ENCODE peak calls at places on chromosomes 5 and 9, in six cellular contexts. I is lung, B is prostate gland, T is keratinocyte, Y is BE2C, M is DND-41. U is an unnamed sample.

GRCh38 chr9:105438136-105438839 is 9.5 kb upstream of the FSD1L start:
- DNase-seq in I (no peak), B (no peak), T (no peak), Y (no peak), M (no peak), U (no peak)

GRCh38 chr5:141532726-141533125 is 43.8 kb downstream of the PCDHGC5 start:
- DNase-seq in I (no peak), B (no peak), T (no peak), Y (no peak), M (no peak), U (no peak)

GRCh38 chr5:142881076-142881466 is 110.9 kb downstream of the ARHGAP26 start:
- DNase-seq in I (peak; percentile 51), B (no peak), T (no peak), Y (no peak), M (no peak), U (no peak)

GRCh38 chr5:56037531-56038010 is 42.8 kb upstream of the IL6ST start:
- DNase-seq in I (no peak), B (no peak), T (no peak), Y (no peak), M (no peak), U (no peak)

GRCh38 chr5:140869555-140869886 is 764 bp downstream of the PCDHA11 start:
- DNase-seq in I (no peak), B (no peak), T (no peak), Y (no peak), M (no peak), U (no peak)

GRCh38 chr9:129868033-129868395 is 32.8 kb downstream of the USP20 start:
- DNase-seq in I (no peak), B (no peak), T (no peak), Y (no peak), M (no peak), U (no peak)

GRCh38 chr9:138033950-138034349 is 156.4 kb downstream of the CACNA1B start:
- DNase-seq in I (no peak), B (no peak), T (no peak), Y (no peak), M (no peak), U (no peak)

GRCh38 chr5:9851458-9851857 is 221.3 kb upstream of the TAS2R1 start:
- DNase-seq in I (no peak), B (no peak), T (no peak), Y (peak; percentile 24), M (no peak), U (no peak)

GRCh38 chr9:134357631-134358025 is 31.4 kb downstream of the RXRA start:
- DNase-seq in I (no peak), B (no peak), T (no peak), Y (no peak), M (no peak), U (no peak)
- H3K4me1 ChIP-seq in I (peaks cover 21% of the 10 kb centered on the region), B (peaks cover 84% of the 10 kb centered on the region), T (peaks cover 86% of the 10 kb centered on the region), Y (peaks cover 37% of the 10 kb centered on the region), M (no peaks in the 10 kb centered on the region), U (peaks cover 100% of the 10 kb centered on the region)

DNA sequence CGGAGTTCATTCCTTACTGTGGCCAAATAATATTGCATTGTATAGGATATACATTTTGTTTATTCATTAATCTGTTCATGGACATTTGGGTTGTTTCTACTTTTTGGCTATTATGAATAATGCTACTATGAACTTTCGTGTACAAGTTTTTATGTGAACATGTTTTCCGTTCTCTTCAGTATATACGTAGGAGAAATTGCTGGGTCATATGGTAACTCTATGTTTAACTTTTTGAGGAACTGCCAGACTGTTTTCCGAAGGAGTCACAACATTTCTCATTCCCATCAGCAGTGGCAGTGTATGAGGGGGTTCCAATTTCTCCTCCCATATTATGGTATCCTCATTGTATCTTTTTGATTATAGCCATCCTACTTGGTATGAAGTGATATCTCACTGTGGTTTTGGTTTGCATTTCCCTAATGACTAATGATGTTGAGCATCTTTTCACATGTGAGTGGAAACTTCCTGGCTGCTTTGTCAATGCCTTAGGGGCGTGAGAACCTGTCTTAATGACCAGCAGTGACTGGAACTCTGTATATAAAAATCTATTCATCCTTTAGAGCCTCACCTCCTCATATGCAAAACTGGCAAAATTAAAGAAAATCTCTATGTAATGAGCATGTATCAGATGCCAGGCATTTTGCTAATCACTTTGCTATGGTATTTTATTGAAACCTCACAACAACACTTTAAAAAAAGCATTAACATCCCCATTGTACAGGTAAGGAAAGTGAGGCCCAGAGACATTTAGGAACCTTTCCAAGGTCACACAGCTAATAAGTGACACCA is 47.8 kb upstream of the TGFBR1 start:
- DNase-seq in I (no peak), B (no peak), T (peak; percentile 35), Y (no peak), M (no peak), U (no peak)
- H3K4me1 ChIP-seq in I (no peaks in the 10 kb centered on the region), B (no peaks in the 10 kb centered on the region), T (peaks cover 37% of the 10 kb centered on the region), Y (no peaks in the 10 kb centered on the region), M (peaks cover 53% of the 10 kb centered on the region), U (no peaks in the 10 kb centered on the region)

GRCh38 chr5:95810305-95811125 is 12.0 kb downstream of the GLRX start:
- DNase-seq in I (no peak), B (no peak), T (no peak), Y (no peak), M (no peak), U (peak; percentile 13)

GRCh38 chr5:95808686-95809413 is 13.7 kb downstream of the GLRX start:
- DNase-seq in I (peak; percentile 53), B (no peak), T (no peak), Y (no peak), M (peak; percentile 91), U (peak; percentile 83)

GRCh38 chr5:95809414-95809960 is 13.0 kb downstream of the GLRX start:
- DNase-seq in I (no peak), B (no peak), T (no peak), Y (no peak), M (no peak), U (peak; percentile 55)

GRCh38 chr5:95815143-95815729 is 7.3 kb downstream of the GLRX start:
- DNase-seq in I (no peak), B (no peak), T (no peak), Y (no peak), M (no peak), U (no peak)

GRCh38 chr5:95812100-95812472 is 10.4 kb downstream of the GLRX start:
- DNase-seq in I (no peak), B (no peak), T (no peak), Y (no peak), M (peak; percentile 59), U (peak; percentile 59)
- H3K4me1 ChIP-seq in I (peaks cover 38% of the 10 kb centered on the region), B (peaks cover 28% of the 10 kb centered on the region), T (peaks cover 21% of the 10 kb centered on the region), Y (peaks cover 13% of the 10 kb centered on the region), M (peaks cover 73% of the 10 kb centered on the region), U (no peaks in the 10 kb centered on the region)

GRCh38 chr9:69221036-69221435 is 47.0 kb downstream of the TJP2 start:
- DNase-seq in I (no peak), B (no peak), T (no peak), Y (peak; percentile 10), M (no peak), U (no peak)
- H3K4me1 ChIP-seq in I (peaks cover 6% of the 10 kb centered on the region), B (no peaks in the 10 kb centered on the region), T (no peaks in the 10 kb centered on the region), Y (no peaks in the 10 kb centered on the region), M (no peaks in the 10 kb centered on the region), U (peaks cover 3% of the 10 kb centered on the region)

U was measured in right atrium auricular region.